ENCODE peak calls at places on chromosomes 7 and 10, in six cellular contexts. I is neural progenitor cell, N is IMR-90, E is AG09319, M is astrocyte of the spinal cord, F is stomach. J is an unnamed sample.

GRCh38 chr10:8305871-8306652 is 251.6 kb downstream of the GATA3 start:
- DNase-seq in E (no peak), F (no peak), M (peak; percentile 52), N (no peak), I (no peak), J (no peak)

GRCh38 chr7:140904081-140904480 is 20.6 kb downstream of the BRAF start:
- DNase-seq in I (no peak), N (peak; percentile 33), E (no peak), M (peak; percentile 12), F (no peak), J (no peak)

GRCh38 chr10:34254596-34254995 is 560.5 kb downstream of the PARD3 start:
- DNase-seq in M (peak; percentile 58), E (no peak), N (peak; percentile 48), F (no peak), I (no peak), J (no peak)

GRCh38 chr10:8130973-8131911 is 76.8 kb downstream of the GATA3 start:
- DNase-seq in N (peak; percentile 15), I (no peak), E (no peak), M (peak; percentile 75), F (no peak), J (no peak)

GRCh38 chr10:79328737-79329504 is 18.3 kb upstream of the PPIF start:
- DNase-seq in I (no peak), F (no peak), M (no peak), E (no peak), N (peak; percentile 70), J (no peak)

GRCh38 chr10:19704544-19704943 is 111.7 kb upstream of the PLXDC2 start:
- DNase-seq in F (no peak), I (no peak), N (peak; percentile 61), M (no peak), E (no peak), J (no peak)

GRCh38 chr7:128791121-128791967 is 424 bp upstream of the CCDC136 start:
- DNase-seq in E (peak; percentile 16), N (peak; percentile 38), F (peak; percentile 83), M (peak; percentile 35), I (peak; percentile 92), J (peak; percentile 63)

GRCh38 chr7:98836811-98837631 is 32.8 kb downstream of the TMEM130 start:
- DNase-seq in N (peak; percentile 28), M (peak; percentile 42), I (peak; percentile 83), F (peak; percentile 45), E (no peak), J (no peak)

GRCh38 chr10:102559764-102560163 is 56.0 kb downstream of the SUFU start:
- DNase-seq in I (no peak), N (no peak), M (no peak), F (no peak), E (no peak), J (no peak)

GRCh38 chr7:44451123-44451522 is 39.3 kb downstream of the NUDCD3 start:
- DNase-seq in N (no peak), M (no peak), I (no peak), F (no peak), E (no peak), J (no peak)

GRCh38 chr10:113087082-113088029 is 137.3 kb downstream of the TCF7L2 start:
- DNase-seq in E (peak; percentile 96), I (no peak), F (peak; percentile 66), M (peak; percentile 99), N (peak; percentile 100), J (no peak)

GRCh38 chr10:1360011-1360580 is 303.9 kb downstream of the WDR37 start:
- DNase-seq in N (no peak), F (no peak), I (peak; percentile 54), M (no peak), E (no peak), J (no peak)

GRCh38 chr10:79186742-79187544 is 118.2 kb downstream of the ZMIZ1 start:
- DNase-seq in I (no peak), M (no peak), F (no peak), N (no peak), E (no peak), J (no peak)

GRCh38 chr7:16594061-16594460 is 51.5 kb downstream of the ANKMY2 start:
- DNase-seq in M (peak; percentile 50), F (no peak), N (peak; percentile 70), I (no peak), E (no peak), J (no peak)

GRCh38 chr7:13979671-13980438 is 9.6 kb downstream of the ETV1 start:
- DNase-seq in F (no peak), M (peak; percentile 69), I (no peak), N (peak; percentile 85), E (no peak), J (no peak)

GRCh38 chr7:47451851-47452205 is 130.1 kb downstream of the TNS3 start:
- DNase-seq in M (peak; percentile 30), F (no peak), I (no peak), E (no peak), N (peak; percentile 79), J (no peak)

GRCh38 chr10:27147701-27148100 is 6.5 kb downstream of the YME1L1 start:
- DNase-seq in N (no peak), F (no peak), E (no peak), I (no peak), M (no peak), J (no peak)

GRCh38 chr7:30682131-30683083 is at the start of gene CRHR2:
- DNase-seq in I (peak; percentile 78), E (no peak), F (no peak), M (no peak), N (no peak), J (peak; percentile 16)

GRCh38 chr10:49058341-49059255 is 56.7 kb downstream of the VSTM4 start:
- DNase-seq in F (no peak), I (no peak), E (no peak), M (peak; percentile 23), N (no peak), J (no peak)

GRCh38 chr7:36484265-36484664 is 94.6 kb downstream of the ANLN start:
- DNase-seq in N (no peak), E (no peak), F (no peak), M (no peak), I (no peak), J (no peak)

GRCh38 chr10:33612116-33612515 is 277.6 kb upstream of the NRP1 start:
- DNase-seq in M (no peak), N (peak; percentile 1), I (no peak), E (no peak), F (no peak), J (no peak)

GRCh38 chr7:103343758-103344452 is 662 bp downstream of the DNAJC2 start:
- DNase-seq in M (peak; percentile 30), E (no peak), N (peak; percentile 34), I (peak; percentile 33), F (no peak), J (no peak)

GRCh38 chr7:47336178-47337020 is 245.5 kb downstream of the TNS3 start:
- DNase-seq in M (no peak), E (peak; percentile 47), F (no peak), N (peak; percentile 81), I (no peak), J (no peak)

GRCh38 chr10:79347894-79348639 is 798 bp downstream of the PPIF start:
- DNase-seq in E (peak; percentile 37), F (peak; percentile 77), N (peak; percentile 69), M (peak; percentile 68), I (peak; percentile 29), J (peak; percentile 57)

GRCh38 chr7:34895202-34895601 is 142.1 kb downstream of the DPY19L1 start:
- DNase-seq in I (no peak), E (no peak), N (no peak), F (no peak), M (no peak), J (no peak)

GRCh38 chr7:34902181-34902580 is 135.1 kb downstream of the DPY19L1 start:
- DNase-seq in E (no peak), N (no peak), I (peak; percentile 7), M (no peak), F (no peak), J (no peak)

GRCh38 chr7:34904987-34905386 is 132.3 kb downstream of the DPY19L1 start:
- DNase-seq in I (no peak), E (no peak), F (no peak), N (no peak), M (no peak), J (no peak)

GRCh38 chr7:34900891-34901493 is 136.3 kb downstream of the DPY19L1 start:
- DNase-seq in F (no peak), N (no peak), I (peak; percentile 47), M (no peak), E (no peak), J (no peak)
- TF ChIP-seq CTCF in F (no peak), N (no peak), I (peak; percentile 54), M (peak; percentile 25), E (no peak), J (no peak)

GRCh38 chr10:12350925-12351324 is 1.6 kb downstream of the CAMK1D start:
- DNase-seq in N (no peak), F (no peak), E (no peak), I (peak; percentile 15), M (no peak), J (no peak)
- TF ChIP-seq CTCF in N (no peak), F (no peak), E (no peak), I (no peak), M (no peak), J (no peak)

GRCh38 chr10:22615101-22615500 is 99.3 kb downstream of the PIP4K2A start:
- DNase-seq in F (no peak), N (no peak), M (no peak), E (no peak), I (no peak), J (no peak)

GRCh38 chr10:22619111-22619510 is 95.3 kb downstream of the PIP4K2A start:
- DNase-seq in I (no peak), E (no peak), M (peak; percentile 75), F (no peak), N (no peak), J (no peak)

GRCh38 chr10:22618081-22618785 is 96.1 kb downstream of the PIP4K2A start:
- DNase-seq in E (no peak), M (no peak), I (no peak), N (peak; percentile 69), F (no peak), J (no peak)

GRCh38 chr10:22615819-22616499 is 98.4 kb downstream of the PIP4K2A start:
- DNase-seq in M (no peak), E (no peak), N (no peak), F (peak; percentile 68), I (no peak), J (no peak)

DNA sequence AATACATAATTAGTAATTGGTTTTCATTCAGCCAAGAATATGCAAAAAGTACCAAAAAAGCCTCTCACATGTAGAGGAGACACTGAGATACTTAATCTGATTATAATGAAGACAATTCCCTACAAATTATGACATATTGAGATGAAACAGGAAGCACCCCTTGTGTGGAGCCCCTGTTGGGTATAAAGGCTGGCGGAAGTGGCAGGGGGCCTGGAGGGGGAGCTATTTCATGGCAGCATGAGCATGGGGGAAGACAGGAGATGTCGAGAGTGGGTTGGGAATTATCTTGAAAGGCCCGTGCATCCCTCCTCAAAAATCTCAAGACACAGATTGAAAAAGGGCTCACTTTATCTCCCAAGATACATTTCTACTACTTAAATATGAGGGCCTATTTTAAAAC is 96.9 kb downstream of the PIP4K2A start:
- DNase-seq in M (no peak), E (no peak), I (no peak), N (no peak), F (no peak), J (no peak)
- TF ChIP-seq CTCF in M (no peak), E (no peak), I (peak; percentile 24), N (no peak), F (no peak), J (no peak)

DNA sequence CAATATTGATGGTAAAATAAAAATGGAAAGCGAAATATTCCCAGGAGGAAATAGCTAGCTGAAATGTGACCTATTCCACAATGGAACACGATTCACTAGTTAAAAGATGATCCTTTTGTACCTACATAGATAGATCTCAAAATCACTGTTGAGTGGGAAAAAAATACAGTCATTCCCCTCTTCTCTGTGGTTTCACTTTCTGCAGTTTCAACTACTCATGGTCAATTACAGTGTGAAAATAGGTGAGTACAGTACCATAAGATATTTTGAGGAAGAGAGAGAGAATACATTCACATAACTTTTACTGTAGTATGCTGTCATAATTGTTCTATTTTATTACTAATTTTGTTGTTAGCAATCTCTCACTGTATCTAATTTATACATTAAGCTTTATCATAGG is 56.0 kb upstream of the COL13A1 start:
- DNase-seq in N (no peak), E (no peak), F (no peak), M (no peak), I (no peak), J (no peak)
- TF ChIP-seq CTCF in N (no peak), E (no peak), F (no peak), M (no peak), I (no peak), J (no peak)

J was measured in CD4-positive, alpha-beta T cell.